ENCODE peak calls at places on chromosomes 6 and 20, in ten cellular contexts. One of them, this sample, is unnamed.

GRCh38 chr6:15518878-15519277 is 143.9 kb downstream of the DTNBP1 start:
- DNase-seq in tibial artery: no peak
- DNase-seq in left lobe of liver: no peak
- DNase-seq in activated T-cell treated with anti-CD3 and anti-CD28 coated beads, Interleukin-2, amount 50 U/mL, for 1 hour: no peak
- DNase-seq in activated T-helper 9 cell treated with anti-CD3 and anti-CD28 coated beads, Interleukin-2, amount 50 U/mL, for 16 hours: no peak
- DNase-seq in activated naive CD8-positive, alpha-beta T cell treated with anti-CD3 and anti-CD28 coated beads, Interleukin-2, amount 50 U/mL, for 24 hours: no peak
- DNase-seq in right lobe of liver: no peak
- DNase-seq in Jurkat, Clone E6-1: no peak
- DNase-seq in activated naive CD4-positive, alpha-beta T cell treated with anti-CD3 and anti-CD28 coated beads for 36 hours: no peak
- DNase-seq in SW 1271: no peak
- DNase-seq in this sample: no peak

GRCh38 chr20:6579417-6579816 is 188.1 kb upstream of the BMP2 start:
- DNase-seq in tibial artery: no peak
- DNase-seq in left lobe of liver: no peak
- DNase-seq in activated T-cell treated with anti-CD3 and anti-CD28 coated beads, Interleukin-2, amount 50 U/mL, for 1 hour: no peak
- DNase-seq in activated T-helper 9 cell treated with anti-CD3 and anti-CD28 coated beads, Interleukin-2, amount 50 U/mL, for 16 hours: no peak
- DNase-seq in activated naive CD8-positive, alpha-beta T cell treated with anti-CD3 and anti-CD28 coated beads, Interleukin-2, amount 50 U/mL, for 24 hours: no peak
- DNase-seq in right lobe of liver: no peak
- DNase-seq in Jurkat, Clone E6-1: no peak
- DNase-seq in activated naive CD4-positive, alpha-beta T cell treated with anti-CD3 and anti-CD28 coated beads for 36 hours: no peak
- DNase-seq in SW 1271: no peak
- DNase-seq in this sample: no peak

GRCh38 chr6:30748851-30749540 is 4.6 kb upstream of the IER3 start:
- DNase-seq in tibial artery: no peak
- DNase-seq in left lobe of liver: no peak
- DNase-seq in activated T-cell treated with anti-CD3 and anti-CD28 coated beads, Interleukin-2, amount 50 U/mL, for 1 hour: no peak
- DNase-seq in activated T-helper 9 cell treated with anti-CD3 and anti-CD28 coated beads, Interleukin-2, amount 50 U/mL, for 16 hours: no peak
- DNase-seq in activated naive CD8-positive, alpha-beta T cell treated with anti-CD3 and anti-CD28 coated beads, Interleukin-2, amount 50 U/mL, for 24 hours: no peak
- DNase-seq in right lobe of liver: no peak
- DNase-seq in Jurkat, Clone E6-1: no peak
- DNase-seq in activated naive CD4-positive, alpha-beta T cell treated with anti-CD3 and anti-CD28 coated beads for 36 hours: no peak
- DNase-seq in SW 1271: no peak
- DNase-seq in this sample: no peak

GRCh38 chr20:45826381-45827019 is 612 bp downstream of the TNNC2 start:
- DNase-seq in tibial artery: peak
- DNase-seq in left lobe of liver: no peak
- DNase-seq in activated T-cell treated with anti-CD3 and anti-CD28 coated beads, Interleukin-2, amount 50 U/mL, for 1 hour: no peak
- DNase-seq in activated T-helper 9 cell treated with anti-CD3 and anti-CD28 coated beads, Interleukin-2, amount 50 U/mL, for 16 hours: no peak
- DNase-seq in activated naive CD8-positive, alpha-beta T cell treated with anti-CD3 and anti-CD28 coated beads, Interleukin-2, amount 50 U/mL, for 24 hours: no peak
- DNase-seq in right lobe of liver: no peak
- DNase-seq in Jurkat, Clone E6-1: no peak
- DNase-seq in activated naive CD4-positive, alpha-beta T cell treated with anti-CD3 and anti-CD28 coated beads for 36 hours: no peak
- DNase-seq in SW 1271: no peak
- DNase-seq in this sample: no peak

GRCh38 chr20:6245436-6245835 is 122.6 kb upstream of the FERMT1 start:
- DNase-seq in tibial artery: no peak
- DNase-seq in left lobe of liver: no peak
- DNase-seq in activated T-cell treated with anti-CD3 and anti-CD28 coated beads, Interleukin-2, amount 50 U/mL, for 1 hour: no peak
- DNase-seq in activated T-helper 9 cell treated with anti-CD3 and anti-CD28 coated beads, Interleukin-2, amount 50 U/mL, for 16 hours: no peak
- DNase-seq in activated naive CD8-positive, alpha-beta T cell treated with anti-CD3 and anti-CD28 coated beads, Interleukin-2, amount 50 U/mL, for 24 hours: no peak
- DNase-seq in right lobe of liver: no peak
- DNase-seq in Jurkat, Clone E6-1: no peak
- DNase-seq in activated naive CD4-positive, alpha-beta T cell treated with anti-CD3 and anti-CD28 coated beads for 36 hours: no peak
- DNase-seq in SW 1271: no peak
- DNase-seq in this sample: no peak

GRCh38 chr6:150627601-150628012 is 27.9 kb downstream of the PLEKHG1 start:
- DNase-seq in tibial artery: no peak
- DNase-seq in left lobe of liver: no peak
- DNase-seq in activated T-cell treated with anti-CD3 and anti-CD28 coated beads, Interleukin-2, amount 50 U/mL, for 1 hour: no peak
- DNase-seq in activated T-helper 9 cell treated with anti-CD3 and anti-CD28 coated beads, Interleukin-2, amount 50 U/mL, for 16 hours: no peak
- DNase-seq in activated naive CD8-positive, alpha-beta T cell treated with anti-CD3 and anti-CD28 coated beads, Interleukin-2, amount 50 U/mL, for 24 hours: no peak
- DNase-seq in right lobe of liver: no peak
- DNase-seq in Jurkat, Clone E6-1: no peak
- DNase-seq in activated naive CD4-positive, alpha-beta T cell treated with anti-CD3 and anti-CD28 coated beads for 36 hours: no peak
- DNase-seq in SW 1271: no peak
- DNase-seq in this sample: no peak

GRCh38 chr6:138493413-138493812 is 5.9 kb downstream of the NHSL1 start:
- DNase-seq in tibial artery: no peak
- DNase-seq in left lobe of liver: no peak
- DNase-seq in activated T-cell treated with anti-CD3 and anti-CD28 coated beads, Interleukin-2, amount 50 U/mL, for 1 hour: no peak
- DNase-seq in activated T-helper 9 cell treated with anti-CD3 and anti-CD28 coated beads, Interleukin-2, amount 50 U/mL, for 16 hours: no peak
- DNase-seq in activated naive CD8-positive, alpha-beta T cell treated with anti-CD3 and anti-CD28 coated beads, Interleukin-2, amount 50 U/mL, for 24 hours: no peak
- DNase-seq in right lobe of liver: no peak
- DNase-seq in Jurkat, Clone E6-1: no peak
- DNase-seq in activated naive CD4-positive, alpha-beta T cell treated with anti-CD3 and anti-CD28 coated beads for 36 hours: no peak
- DNase-seq in SW 1271: no peak
- DNase-seq in this sample: no peak

GRCh38 chr20:6418732-6419131 is 295.9 kb upstream of the FERMT1 start:
- DNase-seq in tibial artery: no peak
- DNase-seq in left lobe of liver: no peak
- DNase-seq in activated T-cell treated with anti-CD3 and anti-CD28 coated beads, Interleukin-2, amount 50 U/mL, for 1 hour: no peak
- DNase-seq in activated T-helper 9 cell treated with anti-CD3 and anti-CD28 coated beads, Interleukin-2, amount 50 U/mL, for 16 hours: no peak
- DNase-seq in activated naive CD8-positive, alpha-beta T cell treated with anti-CD3 and anti-CD28 coated beads, Interleukin-2, amount 50 U/mL, for 24 hours: no peak
- DNase-seq in right lobe of liver: no peak
- DNase-seq in Jurkat, Clone E6-1: no peak
- DNase-seq in activated naive CD4-positive, alpha-beta T cell treated with anti-CD3 and anti-CD28 coated beads for 36 hours: no peak
- DNase-seq in SW 1271: no peak
- DNase-seq in this sample: no peak

GRCh38 chr20:45070932-45071632 is 29.8 kb downstream of the KCNS1 start:
- DNase-seq in tibial artery: no peak
- DNase-seq in left lobe of liver: no peak
- DNase-seq in activated T-cell treated with anti-CD3 and anti-CD28 coated beads, Interleukin-2, amount 50 U/mL, for 1 hour: no peak
- DNase-seq in activated T-helper 9 cell treated with anti-CD3 and anti-CD28 coated beads, Interleukin-2, amount 50 U/mL, for 16 hours: no peak
- DNase-seq in activated naive CD8-positive, alpha-beta T cell treated with anti-CD3 and anti-CD28 coated beads, Interleukin-2, amount 50 U/mL, for 24 hours: no peak
- DNase-seq in right lobe of liver: no peak
- DNase-seq in Jurkat, Clone E6-1: no peak
- DNase-seq in activated naive CD4-positive, alpha-beta T cell treated with anti-CD3 and anti-CD28 coated beads for 36 hours: no peak
- DNase-seq in SW 1271: no peak
- DNase-seq in this sample: no peak

GRCh38 chr20:37968726-37969401 is 64.4 kb downstream of the TTI1 start:
- DNase-seq in tibial artery: no peak
- DNase-seq in left lobe of liver: peak
- DNase-seq in activated T-cell treated with anti-CD3 and anti-CD28 coated beads, Interleukin-2, amount 50 U/mL, for 1 hour: no peak
- DNase-seq in activated T-helper 9 cell treated with anti-CD3 and anti-CD28 coated beads, Interleukin-2, amount 50 U/mL, for 16 hours: no peak
- DNase-seq in activated naive CD8-positive, alpha-beta T cell treated with anti-CD3 and anti-CD28 coated beads, Interleukin-2, amount 50 U/mL, for 24 hours: no peak
- DNase-seq in right lobe of liver: no peak
- DNase-seq in Jurkat, Clone E6-1: no peak
- DNase-seq in activated naive CD4-positive, alpha-beta T cell treated with anti-CD3 and anti-CD28 coated beads for 36 hours: no peak
- DNase-seq in SW 1271: no peak
- DNase-seq in this sample: no peak

GRCh38 chr20:38315290-38315966 is 11.5 kb downstream of the BPI start:
- DNase-seq in tibial artery: no peak
- DNase-seq in left lobe of liver: no peak
- DNase-seq in activated T-cell treated with anti-CD3 and anti-CD28 coated beads, Interleukin-2, amount 50 U/mL, for 1 hour: no peak
- DNase-seq in activated T-helper 9 cell treated with anti-CD3 and anti-CD28 coated beads, Interleukin-2, amount 50 U/mL, for 16 hours: no peak
- DNase-seq in activated naive CD8-positive, alpha-beta T cell treated with anti-CD3 and anti-CD28 coated beads, Interleukin-2, amount 50 U/mL, for 24 hours: no peak
- DNase-seq in right lobe of liver: no peak
- DNase-seq in Jurkat, Clone E6-1: no peak
- DNase-seq in activated naive CD4-positive, alpha-beta T cell treated with anti-CD3 and anti-CD28 coated beads for 36 hours: no peak
- DNase-seq in SW 1271: peak
- DNase-seq in this sample: no peak

GRCh38 chr6:44085219-44085618 is 42.0 kb downstream of the MRPL14 start:
- DNase-seq in tibial artery: no peak
- DNase-seq in left lobe of liver: no peak
- DNase-seq in activated T-cell treated with anti-CD3 and anti-CD28 coated beads, Interleukin-2, amount 50 U/mL, for 1 hour: no peak
- DNase-seq in activated T-helper 9 cell treated with anti-CD3 and anti-CD28 coated beads, Interleukin-2, amount 50 U/mL, for 16 hours: no peak
- DNase-seq in activated naive CD8-positive, alpha-beta T cell treated with anti-CD3 and anti-CD28 coated beads, Interleukin-2, amount 50 U/mL, for 24 hours: no peak
- DNase-seq in right lobe of liver: no peak
- DNase-seq in Jurkat, Clone E6-1: no peak
- DNase-seq in activated naive CD4-positive, alpha-beta T cell treated with anti-CD3 and anti-CD28 coated beads for 36 hours: no peak
- DNase-seq in SW 1271: no peak
- DNase-seq in this sample: no peak

GRCh38 chr6:125952764-125953501 is 3.6 kb upstream of the HINT3 start:
- DNase-seq in tibial artery: no peak
- DNase-seq in left lobe of liver: no peak
- DNase-seq in activated T-cell treated with anti-CD3 and anti-CD28 coated beads, Interleukin-2, amount 50 U/mL, for 1 hour: no peak
- DNase-seq in activated T-helper 9 cell treated with anti-CD3 and anti-CD28 coated beads, Interleukin-2, amount 50 U/mL, for 16 hours: no peak
- DNase-seq in activated naive CD8-positive, alpha-beta T cell treated with anti-CD3 and anti-CD28 coated beads, Interleukin-2, amount 50 U/mL, for 24 hours: peak
- DNase-seq in right lobe of liver: no peak
- DNase-seq in Jurkat, Clone E6-1: peak
- DNase-seq in activated naive CD4-positive, alpha-beta T cell treated with anti-CD3 and anti-CD28 coated beads for 36 hours: peak
- DNase-seq in SW 1271: no peak
- DNase-seq in this sample: no peak

GRCh38 chr6:110345025-110345424 is 13.1 kb downstream of the METTL24 start:
- DNase-seq in tibial artery: no peak
- DNase-seq in left lobe of liver: no peak
- DNase-seq in activated T-cell treated with anti-CD3 and anti-CD28 coated beads, Interleukin-2, amount 50 U/mL, for 1 hour: no peak
- DNase-seq in activated T-helper 9 cell treated with anti-CD3 and anti-CD28 coated beads, Interleukin-2, amount 50 U/mL, for 16 hours: no peak
- DNase-seq in activated naive CD8-positive, alpha-beta T cell treated with anti-CD3 and anti-CD28 coated beads, Interleukin-2, amount 50 U/mL, for 24 hours: no peak
- DNase-seq in right lobe of liver: no peak
- DNase-seq in Jurkat, Clone E6-1: no peak
- DNase-seq in activated naive CD4-positive, alpha-beta T cell treated with anti-CD3 and anti-CD28 coated beads for 36 hours: no peak
- DNase-seq in SW 1271: no peak
- DNase-seq in this sample: no peak

GRCh38 chr6:108168980-108169800 is 3.4 kb downstream of the NR2E1 start:
- DNase-seq in tibial artery: no peak
- DNase-seq in left lobe of liver: no peak
- DNase-seq in activated T-cell treated with anti-CD3 and anti-CD28 coated beads, Interleukin-2, amount 50 U/mL, for 1 hour: no peak
- DNase-seq in activated T-helper 9 cell treated with anti-CD3 and anti-CD28 coated beads, Interleukin-2, amount 50 U/mL, for 16 hours: no peak
- DNase-seq in activated naive CD8-positive, alpha-beta T cell treated with anti-CD3 and anti-CD28 coated beads, Interleukin-2, amount 50 U/mL, for 24 hours: peak
- DNase-seq in right lobe of liver: no peak
- DNase-seq in Jurkat, Clone E6-1: no peak
- DNase-seq in activated naive CD4-positive, alpha-beta T cell treated with anti-CD3 and anti-CD28 coated beads for 36 hours: peak
- DNase-seq in SW 1271: no peak
- DNase-seq in this sample: no peak

GRCh38 chr6:159701413-159701999 is 8.5 kb upstream of the SOD2 start:
- DNase-seq in tibial artery: peak
- DNase-seq in left lobe of liver: no peak
- DNase-seq in activated T-cell treated with anti-CD3 and anti-CD28 coated beads, Interleukin-2, amount 50 U/mL, for 1 hour: no peak
- DNase-seq in activated T-helper 9 cell treated with anti-CD3 and anti-CD28 coated beads, Interleukin-2, amount 50 U/mL, for 16 hours: no peak
- DNase-seq in activated naive CD8-positive, alpha-beta T cell treated with anti-CD3 and anti-CD28 coated beads, Interleukin-2, amount 50 U/mL, for 24 hours: peak
- DNase-seq in right lobe of liver: no peak
- DNase-seq in Jurkat, Clone E6-1: no peak
- DNase-seq in activated naive CD4-positive, alpha-beta T cell treated with anti-CD3 and anti-CD28 coated beads for 36 hours: peak
- DNase-seq in SW 1271: no peak
- DNase-seq in this sample: no peak

GRCh38 chr6:128029841-128030240 is 129.0 kb upstream of the THEMIS start:
- DNase-seq in tibial artery: no peak
- DNase-seq in left lobe of liver: no peak
- DNase-seq in activated T-cell treated with anti-CD3 and anti-CD28 coated beads, Interleukin-2, amount 50 U/mL, for 1 hour: no peak
- DNase-seq in activated T-helper 9 cell treated with anti-CD3 and anti-CD28 coated beads, Interleukin-2, amount 50 U/mL, for 16 hours: no peak
- DNase-seq in activated naive CD8-positive, alpha-beta T cell treated with anti-CD3 and anti-CD28 coated beads, Interleukin-2, amount 50 U/mL, for 24 hours: no peak
- DNase-seq in right lobe of liver: no peak
- DNase-seq in Jurkat, Clone E6-1: no peak
- DNase-seq in activated naive CD4-positive, alpha-beta T cell treated with anti-CD3 and anti-CD28 coated beads for 36 hours: no peak
- DNase-seq in SW 1271: no peak
- DNase-seq in this sample: no peak

GRCh38 chr6:37897321-37897720 is 77.8 kb downstream of the ZFAND3 start:
- DNase-seq in tibial artery: no peak
- DNase-seq in left lobe of liver: no peak
- DNase-seq in activated T-cell treated with anti-CD3 and anti-CD28 coated beads, Interleukin-2, amount 50 U/mL, for 1 hour: no peak
- DNase-seq in activated T-helper 9 cell treated with anti-CD3 and anti-CD28 coated beads, Interleukin-2, amount 50 U/mL, for 16 hours: no peak
- DNase-seq in activated naive CD8-positive, alpha-beta T cell treated with anti-CD3 and anti-CD28 coated beads, Interleukin-2, amount 50 U/mL, for 24 hours: no peak
- DNase-seq in right lobe of liver: no peak
- DNase-seq in Jurkat, Clone E6-1: no peak
- DNase-seq in activated naive CD4-positive, alpha-beta T cell treated with anti-CD3 and anti-CD28 coated beads for 36 hours: no peak
- DNase-seq in SW 1271: no peak
- DNase-seq in this sample: no peak

GRCh38 chr6:40373267-40373666 is 213.9 kb downstream of the LRFN2 start:
- DNase-seq in tibial artery: no peak
- DNase-seq in left lobe of liver: no peak
- DNase-seq in activated T-cell treated with anti-CD3 and anti-CD28 coated beads, Interleukin-2, amount 50 U/mL, for 1 hour: no peak
- DNase-seq in activated T-helper 9 cell treated with anti-CD3 and anti-CD28 coated beads, Interleukin-2, amount 50 U/mL, for 16 hours: no peak
- DNase-seq in activated naive CD8-positive, alpha-beta T cell treated with anti-CD3 and anti-CD28 coated beads, Interleukin-2, amount 50 U/mL, for 24 hours: no peak
- DNase-seq in right lobe of liver: no peak
- DNase-seq in Jurkat, Clone E6-1: no peak
- DNase-seq in activated naive CD4-positive, alpha-beta T cell treated with anti-CD3 and anti-CD28 coated beads for 36 hours: no peak
- DNase-seq in SW 1271: no peak
- DNase-seq in this sample: no peak

GRCh38 chr6:144344651-144345050 is 59.5 kb downstream of the UTRN start:
- DNase-seq in tibial artery: no peak
- DNase-seq in left lobe of liver: no peak
- DNase-seq in activated T-cell treated with anti-CD3 and anti-CD28 coated beads, Interleukin-2, amount 50 U/mL, for 1 hour: no peak
- DNase-seq in activated T-helper 9 cell treated with anti-CD3 and anti-CD28 coated beads, Interleukin-2, amount 50 U/mL, for 16 hours: no peak
- DNase-seq in activated naive CD8-positive, alpha-beta T cell treated with anti-CD3 and anti-CD28 coated beads, Interleukin-2, amount 50 U/mL, for 24 hours: no peak
- DNase-seq in right lobe of liver: no peak
- DNase-seq in Jurkat, Clone E6-1: peak
- DNase-seq in activated naive CD4-positive, alpha-beta T cell treated with anti-CD3 and anti-CD28 coated beads for 36 hours: peak
- DNase-seq in SW 1271: no peak
- DNase-seq in this sample: peak

GRCh38 chr20:31861346-31862156 is 8.8 kb downstream of the DUSP15 start:
- DNase-seq in tibial artery: no peak
- DNase-seq in left lobe of liver: peak
- DNase-seq in activated T-cell treated with anti-CD3 and anti-CD28 coated beads, Interleukin-2, amount 50 U/mL, for 1 hour: peak
- DNase-seq in activated T-helper 9 cell treated with anti-CD3 and anti-CD28 coated beads, Interleukin-2, amount 50 U/mL, for 16 hours: peak
- DNase-seq in activated naive CD8-positive, alpha-beta T cell treated with anti-CD3 and anti-CD28 coated beads, Interleukin-2, amount 50 U/mL, for 24 hours: peak
- DNase-seq in right lobe of liver: peak
- DNase-seq in Jurkat, Clone E6-1: peak
- DNase-seq in activated naive CD4-positive, alpha-beta T cell treated with anti-CD3 and anti-CD28 coated beads for 36 hours: peak
- DNase-seq in SW 1271: peak
- DNase-seq in this sample: peak

GRCh38 chr20:35497780-35498189 is 31.7 kb downstream of the C20orf173 start:
- DNase-seq in tibial artery: peak
- DNase-seq in left lobe of liver: no peak
- DNase-seq in activated T-cell treated with anti-CD3 and anti-CD28 coated beads, Interleukin-2, amount 50 U/mL, for 1 hour: no peak
- DNase-seq in activated T-helper 9 cell treated with anti-CD3 and anti-CD28 coated beads, Interleukin-2, amount 50 U/mL, for 16 hours: no peak
- DNase-seq in activated naive CD8-positive, alpha-beta T cell treated with anti-CD3 and anti-CD28 coated beads, Interleukin-2, amount 50 U/mL, for 24 hours: no peak
- DNase-seq in right lobe of liver: no peak
- DNase-seq in Jurkat, Clone E6-1: no peak
- DNase-seq in activated naive CD4-positive, alpha-beta T cell treated with anti-CD3 and anti-CD28 coated beads for 36 hours: no peak
- DNase-seq in SW 1271: no peak
- DNase-seq in this sample: no peak

GRCh38 chr6:45746046-45746445 is 269.6 kb downstream of the CLIC5 start:
- DNase-seq in tibial artery: no peak
- DNase-seq in left lobe of liver: no peak
- DNase-seq in activated T-cell treated with anti-CD3 and anti-CD28 coated beads, Interleukin-2, amount 50 U/mL, for 1 hour: no peak
- DNase-seq in activated T-helper 9 cell treated with anti-CD3 and anti-CD28 coated beads, Interleukin-2, amount 50 U/mL, for 16 hours: no peak
- DNase-seq in activated naive CD8-positive, alpha-beta T cell treated with anti-CD3 and anti-CD28 coated beads, Interleukin-2, amount 50 U/mL, for 24 hours: no peak
- DNase-seq in right lobe of liver: no peak
- DNase-seq in Jurkat, Clone E6-1: no peak
- DNase-seq in activated naive CD4-positive, alpha-beta T cell treated with anti-CD3 and anti-CD28 coated beads for 36 hours: no peak
- DNase-seq in SW 1271: no peak
- DNase-seq in this sample: no peak

GRCh38 chr6:125753218-125753936 is 3.9 kb downstream of the HEY2 start:
- DNase-seq in tibial artery: peak
- DNase-seq in left lobe of liver: peak
- DNase-seq in activated T-cell treated with anti-CD3 and anti-CD28 coated beads, Interleukin-2, amount 50 U/mL, for 1 hour: no peak
- DNase-seq in activated T-helper 9 cell treated with anti-CD3 and anti-CD28 coated beads, Interleukin-2, amount 50 U/mL, for 16 hours: no peak
- DNase-seq in activated naive CD8-positive, alpha-beta T cell treated with anti-CD3 and anti-CD28 coated beads, Interleukin-2, amount 50 U/mL, for 24 hours: no peak
- DNase-seq in right lobe of liver: peak
- DNase-seq in Jurkat, Clone E6-1: peak
- DNase-seq in activated naive CD4-positive, alpha-beta T cell treated with anti-CD3 and anti-CD28 coated beads for 36 hours: no peak
- DNase-seq in SW 1271: peak
- DNase-seq in this sample: peak

GRCh38 chr20:62638680-62639406 is 3.5 kb upstream of the SLCO4A1 start:
- DNase-seq in tibial artery: no peak
- DNase-seq in left lobe of liver: no peak
- DNase-seq in activated T-cell treated with anti-CD3 and anti-CD28 coated beads, Interleukin-2, amount 50 U/mL, for 1 hour: no peak
- DNase-seq in activated T-helper 9 cell treated with anti-CD3 and anti-CD28 coated beads, Interleukin-2, amount 50 U/mL, for 16 hours: no peak
- DNase-seq in activated naive CD8-positive, alpha-beta T cell treated with anti-CD3 and anti-CD28 coated beads, Interleukin-2, amount 50 U/mL, for 24 hours: no peak
- DNase-seq in right lobe of liver: no peak
- DNase-seq in Jurkat, Clone E6-1: no peak
- DNase-seq in activated naive CD4-positive, alpha-beta T cell treated with anti-CD3 and anti-CD28 coated beads for 36 hours: no peak
- DNase-seq in SW 1271: no peak
- DNase-seq in this sample: no peak

GRCh38 chr6:39062014-39062740 is 13.6 kb downstream of the GLP1R start:
- DNase-seq in tibial artery: no peak
- DNase-seq in left lobe of liver: no peak
- DNase-seq in activated T-cell treated with anti-CD3 and anti-CD28 coated beads, Interleukin-2, amount 50 U/mL, for 1 hour: no peak
- DNase-seq in activated T-helper 9 cell treated with anti-CD3 and anti-CD28 coated beads, Interleukin-2, amount 50 U/mL, for 16 hours: no peak
- DNase-seq in activated naive CD8-positive, alpha-beta T cell treated with anti-CD3 and anti-CD28 coated beads, Interleukin-2, amount 50 U/mL, for 24 hours: no peak
- DNase-seq in right lobe of liver: no peak
- DNase-seq in Jurkat, Clone E6-1: no peak
- DNase-seq in activated naive CD4-positive, alpha-beta T cell treated with anti-CD3 and anti-CD28 coated beads for 36 hours: no peak
- DNase-seq in SW 1271: no peak
- DNase-seq in this sample: no peak

This sample was measured in central memory CD4-positive, alpha-beta T cell.